ENCODE peak calls at places on chromosomes 13 and 19, in ten cellular contexts. B, J, R, G, W, K, F, P, Y and U are unnamed samples.
A peak's percentile ranks its signal among the peaks of the same experiment; 100 is the strongest.

GRCh38 chr19:42370068-42370520 is 20.0 kb downstream of the CNFN start:
- DNase-seq in R (no peak), B (no peak), Y (no peak), K (peak; percentile 89), G (no peak), W (no peak), J (peak; percentile 88), F (no peak), P (no peak), U (no peak)

GRCh38 chr19:7199613-7200533 is 94.3 kb downstream of the INSR start:
- DNase-seq in P (no peak), W (no peak), K (no peak), R (no peak), Y (no peak), B (no peak), F (no peak), G (peak; percentile 25), J (no peak), U (no peak)

GRCh38 chr13:112974676-112975075 is 5.7 kb downstream of the MCF2L start:
- DNase-seq in B (peak; percentile 21), Y (no peak), J (no peak), G (no peak), W (no peak), K (no peak), R (no peak), F (no peak), P (no peak), U (no peak)

GRCh38 chr19:16066611-16067104 is 9.6 kb upstream of the TPM4 start:
- DNase-seq in R (no peak), P (peak; percentile 79), K (no peak), F (no peak), G (no peak), W (no peak), B (peak; percentile 60), Y (no peak), J (no peak), U (peak; percentile 62)

GRCh38 chr19:7989071-7989575 is 16.3 kb downstream of the ELAVL1 start:
- DNase-seq in J (no peak), P (no peak), K (no peak), W (no peak), F (no peak), R (no peak), B (no peak), G (no peak), Y (no peak), U (no peak)

GRCh38 chr19:39093761-39094160 is 9.6 kb downstream of the ACP7 start:
- DNase-seq in Y (no peak), J (no peak), P (no peak), G (no peak), R (no peak), F (no peak), W (no peak), K (no peak), B (peak; percentile 76), U (no peak)

GRCh38 chr19:18839465-18840287 is 7.9 kb downstream of the UPF1 start:
- DNase-seq in W (no peak), K (no peak), P (no peak), R (no peak), Y (no peak), B (no peak), F (no peak), J (peak; percentile 43), G (no peak), U (no peak)

GRCh38 chr13:64753606-64754005 is 2476.5 kb downstream of the PCDH9 start:
- DNase-seq in P (no peak), F (no peak), R (no peak), J (no peak), B (peak; percentile 54), G (no peak), W (no peak), Y (no peak), K (no peak), U (no peak)

GRCh38 chr13:21674271-21675009 is 3.6 kb downstream of the FGF9 start:
- DNase-seq in W (peak; percentile 41), Y (peak; percentile 67), K (no peak), B (peak; percentile 42), R (peak; percentile 66), G (no peak), J (peak; percentile 65), F (peak; percentile 24), P (peak; percentile 17), U (peak; percentile 19)

GRCh38 chr13:97308735-97309429 is 86.7 kb downstream of the MBNL2 start:
- DNase-seq in F (no peak), K (no peak), Y (no peak), B (peak; percentile 38), R (no peak), J (no peak), P (no peak), G (peak; percentile 13), W (no peak), U (no peak)

GRCh38 chr19:48999481-49000325 is 6.0 kb downstream of the RUVBL2 start:
- DNase-seq in W (peak; percentile 38), G (peak; percentile 81), R (peak; percentile 82), J (peak; percentile 92), Y (no peak), P (peak; percentile 78), K (peak; percentile 85), B (peak; percentile 91), F (no peak), U (peak; percentile 66)

DNA sequence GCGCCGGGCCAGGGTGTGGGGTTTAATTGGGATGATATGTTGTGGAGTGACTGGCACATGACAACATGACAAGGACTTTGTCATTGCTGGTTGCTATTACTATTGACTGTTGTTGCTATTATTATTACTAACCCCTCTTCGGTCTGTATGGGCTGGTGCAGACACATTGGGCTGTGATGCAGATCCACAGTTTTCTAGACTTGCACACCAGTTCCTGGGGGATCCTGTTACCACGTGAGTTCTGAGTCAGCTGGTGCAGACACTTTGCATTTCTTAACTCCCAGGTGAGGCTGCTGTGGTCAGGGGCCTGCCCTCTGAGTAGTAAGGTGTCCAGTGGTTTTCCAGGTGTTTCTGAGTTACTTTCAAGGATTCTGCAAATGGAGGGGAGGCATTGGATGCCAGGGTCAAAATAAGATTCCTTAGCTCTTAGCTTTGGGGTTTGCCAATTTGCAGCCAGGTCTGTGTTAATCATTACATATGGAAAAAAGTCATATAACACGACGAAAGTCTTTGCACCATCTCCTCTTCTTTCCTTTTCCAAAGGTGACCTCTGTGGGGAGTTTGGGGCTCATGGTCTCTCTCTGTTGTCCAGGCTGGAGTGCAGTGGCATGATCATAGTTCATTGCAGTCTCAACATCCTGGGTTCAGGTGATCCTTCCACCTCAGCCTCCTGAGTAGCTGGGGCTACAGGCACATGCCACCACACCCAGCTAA is 19.3 kb downstream of the BICRA start:
- DNase-seq in K (no peak), Y (no peak), W (no peak), B (no peak), R (no peak), J (no peak), G (no peak), F (no peak), P (no peak), U (no peak)
- H3K4me1 ChIP-seq in K (peaks cover 1% of the 10 kb centered on the region), Y (peaks cover 66% of the 10 kb centered on the region), W (peaks cover 73% of the 10 kb centered on the region), B (peaks cover 8% of the 10 kb centered on the region), R (no peaks in the 10 kb centered on the region), J (peaks cover 26% of the 10 kb centered on the region), G (peaks cover 21% of the 10 kb centered on the region), F (peaks cover 66% of the 10 kb centered on the region), P (no peaks in the 10 kb centered on the region), U (no peaks in the 10 kb centered on the region)

DNA sequence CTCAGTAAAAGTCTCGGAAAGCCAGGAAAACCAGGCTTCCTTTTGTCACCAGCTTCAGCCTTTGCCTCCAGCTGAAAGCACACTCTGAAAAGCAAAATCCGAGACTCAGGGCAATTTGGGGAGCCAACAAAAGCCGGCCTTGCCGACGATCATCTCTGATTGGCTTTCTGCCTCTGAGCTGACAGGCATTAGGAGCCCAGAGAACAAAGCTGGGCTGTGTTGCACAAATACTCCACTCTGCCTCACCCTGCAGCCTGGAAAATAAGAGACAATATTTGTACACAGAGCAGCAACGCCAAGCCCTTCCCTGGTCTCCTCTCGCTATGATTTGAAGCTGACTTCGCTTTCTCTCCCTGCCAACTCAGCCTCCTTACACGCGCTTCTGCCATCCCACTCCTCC is 46.9 kb downstream of the CACNA1A start:
- DNase-seq in F (no peak), J (peak; percentile 30), Y (no peak), R (no peak), P (no peak), B (no peak), G (no peak), K (no peak), W (no peak), U (no peak)
- H3K4me3 ChIP-seq in F (no peak overlapping the region), J (peak overlapping the region; percentile 33), Y (no peak overlapping the region), R (no peak overlapping the region), P (no peak overlapping the region), B (no peak overlapping the region), G (no peak overlapping the region), K (no peak overlapping the region), W (no peak overlapping the region), U (no peak overlapping the region)

GRCh38 chr19:4580961-4581380 is 21.5 kb upstream of the SEMA6B start:
- DNase-seq in W (no peak), P (no peak), F (no peak), G (no peak), K (no peak), J (no peak), B (no peak), Y (no peak), R (no peak), U (no peak)
- H3K27ac ChIP-seq in W (no peak overlapping the region), P (no peak overlapping the region), F (peak overlapping the region; percentile 52), G (peak overlapping the region; percentile 98), K (no peak overlapping the region), J (no peak overlapping the region), B (no peak overlapping the region), Y (no peak overlapping the region), R (no peak overlapping the region), U (no peak overlapping the region)

GRCh38 chr13:29498426-29499040 is 97.0 kb downstream of the SLC7A1 start:
- DNase-seq in K (no peak), Y (no peak), W (no peak), B (no peak), F (no peak), J (no peak), P (no peak), G (no peak), R (no peak), U (no peak)

GRCh38 chr13:29493796-29494195 is 101.7 kb downstream of the SLC7A1 start:
- DNase-seq in B (no peak), Y (no peak), P (no peak), W (no peak), K (no peak), R (no peak), F (no peak), J (no peak), G (no peak), U (no peak)

GRCh38 chr13:29497137-29497654 is 98.3 kb downstream of the SLC7A1 start:
- DNase-seq in K (no peak), G (no peak), F (peak; percentile 80), P (no peak), W (peak; percentile 83), J (no peak), R (peak; percentile 45), Y (peak; percentile 92), B (no peak), U (no peak)

GRCh38 chr13:29494520-29494919 is 101.0 kb downstream of the SLC7A1 start:
- DNase-seq in W (no peak), J (no peak), B (no peak), R (no peak), P (no peak), F (no peak), K (no peak), Y (no peak), G (no peak), U (no peak)

DNA sequence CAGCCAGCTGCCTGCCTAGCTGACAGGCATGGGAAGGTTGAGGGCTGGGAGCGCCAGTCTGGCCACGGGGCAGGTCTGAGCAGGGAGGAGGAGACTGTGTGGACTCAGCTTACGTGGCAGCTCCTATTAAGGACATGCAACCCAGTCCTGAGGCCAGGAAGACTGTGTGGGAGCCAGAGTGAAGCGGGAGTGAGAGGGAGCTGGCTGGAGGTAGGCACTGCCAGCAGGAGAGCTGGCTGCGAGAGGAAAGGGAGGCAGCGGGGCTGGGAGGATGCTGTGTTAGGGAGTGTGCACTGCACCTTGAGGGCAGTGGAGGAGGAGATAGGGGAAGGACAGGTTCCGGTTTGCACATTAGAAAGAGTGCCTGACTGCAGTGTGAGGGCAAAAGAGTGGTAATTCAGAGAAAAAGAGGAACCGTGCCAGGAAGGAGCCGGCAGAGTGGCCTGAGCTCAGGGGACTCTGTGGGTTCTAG is 99.2 kb downstream of the SLC7A1 start:
- DNase-seq in W (peak; percentile 53), J (no peak), B (no peak), R (no peak), P (peak; percentile 16), G (no peak), F (no peak), K (no peak), Y (no peak), U (no peak)
- H3K4me1 ChIP-seq in W (peaks cover 23% of the 10 kb centered on the region), J (peaks cover 7% of the 10 kb centered on the region), B (no peaks in the 10 kb centered on the region), R (peaks cover 17% of the 10 kb centered on the region), P (peaks cover 3% of the 10 kb centered on the region), G (no peaks in the 10 kb centered on the region), F (peaks cover 16% of the 10 kb centered on the region), K (no peaks in the 10 kb centered on the region), Y (no peaks in the 10 kb centered on the region), U (no peaks in the 10 kb centered on the region)